ENCODE peak calls at places on chromosomes 5 and 9, in seven cellular contexts. Z, W, O, A, I, Q and C are unnamed samples.

GRCh38 chr5:40486437-40487270 is 193.1 kb upstream of the PTGER4 start:
- DNase-seq in Z (peak; percentile 81), W (no peak), O (no peak), A (peak; percentile 56), I (no peak), Q (no peak), C (no peak)

GRCh38 chr9:136143215-136144001 is 24.7 kb upstream of the TMEM250 start:
- DNase-seq in Z (peak; percentile 46), W (no peak), O (no peak), A (no peak), I (no peak), Q (no peak), C (no peak)

GRCh38 chr5:126471247-126471646 is 48.0 kb downstream of the GRAMD2B start:
- DNase-seq in Z (no peak), W (no peak), O (no peak), A (no peak), I (no peak), Q (no peak), C (no peak)

GRCh38 chr5:127856310-127856709 is 153.1 kb downstream of the CCDC192 start:
- DNase-seq in Z (no peak), W (no peak), O (no peak), A (no peak), I (no peak), Q (no peak), C (no peak)

GRCh38 chr5:76443399-76443798 is 40.3 kb downstream of the IQGAP2 start:
- DNase-seq in Z (no peak), W (no peak), O (no peak), A (no peak), I (no peak), Q (no peak), C (no peak)

GRCh38 chr9:116155700-116156045 is 2.1 kb downstream of the PAPPA start:
- DNase-seq in Z (no peak), W (no peak), O (no peak), A (no peak), I (no peak), Q (no peak), C (no peak)

GRCh38 chr9:36980148-36980974 is 53.7 kb downstream of the PAX5 start:
- DNase-seq in Z (peak; percentile 10), W (no peak), O (no peak), A (no peak), I (peak; percentile 79), Q (no peak), C (peak; percentile 3)

GRCh38 chr9:68739631-68740174 is 34.7 kb downstream of the PIP5K1B start:
- DNase-seq in Z (peak; percentile 38), W (no peak), O (peak; percentile 68), A (no peak), I (no peak), Q (no peak), C (no peak)

GRCh38 chr5:115355095-115355494 is 58.6 kb upstream of the CCDC112 start:
- DNase-seq in Z (no peak), W (no peak), O (no peak), A (no peak), I (no peak), Q (no peak), C (no peak)

GRCh38 chr5:129664336-129664937 is 83.5 kb upstream of the MINAR2 start:
- DNase-seq in Z (peak; percentile 34), W (no peak), O (no peak), A (peak; percentile 23), I (no peak), Q (no peak), C (no peak)

GRCh38 chr9:121283856-121284732 is 16.1 kb downstream of the GSN start:
- DNase-seq in Z (peak; percentile 9), W (peak; percentile 42), O (peak; percentile 16), A (no peak), I (no peak), Q (no peak), C (no peak)

GRCh38 chr9:20728493-20729220 is 44.6 kb downstream of the FOCAD start:
- DNase-seq in Z (no peak), W (no peak), O (no peak), A (no peak), I (no peak), Q (no peak), C (no peak)

GRCh38 chr5:32233696-32234447 is 59.8 kb upstream of the GOLPH3 start:
- DNase-seq in Z (peak; percentile 42), W (no peak), O (no peak), A (no peak), I (no peak), Q (no peak), C (no peak)

GRCh38 chr5:136094913-136095641 is 37.6 kb upstream of the SMAD5 start:
- DNase-seq in Z (no peak), W (no peak), O (no peak), A (no peak), I (no peak), Q (no peak), C (no peak)

GRCh38 chr5:139842321-139842720 is 46.7 kb downstream of the PSD2 start:
- DNase-seq in Z (no peak), W (no peak), O (no peak), A (no peak), I (no peak), Q (no peak), C (peak; percentile 48)

GRCh38 chr9:32376295-32376694 is 8.1 kb upstream of the ACO1 start:
- DNase-seq in Z (no peak), W (no peak), O (no peak), A (no peak), I (no peak), Q (no peak), C (no peak)

GRCh38 chr9:136956604-136957003 is 4.5 kb downstream of the LCN12 start:
- DNase-seq in Z (no peak), W (no peak), O (no peak), A (no peak), I (no peak), Q (no peak), C (no peak)

GRCh38 chr5:139272471-139273321 is 20.8 kb upstream of the MATR3 start:
- DNase-seq in Z (peak; percentile 83), W (no peak), O (no peak), A (peak; percentile 22), I (peak; percentile 43), Q (no peak), C (no peak)

GRCh38 chr5:119529811-119530210 is 77.5 kb downstream of the HSD17B4 start:
- DNase-seq in Z (no peak), W (no peak), O (no peak), A (no peak), I (no peak), Q (no peak), C (no peak)

GRCh38 chr9:133133680-133134418 is 12.8 kb upstream of the RALGDS start:
- DNase-seq in Z (peak; percentile 55), W (peak; percentile 91), O (peak; percentile 92), A (peak; percentile 91), I (peak; percentile 94), Q (peak; percentile 83), C (peak; percentile 96)

GRCh38 chr9:120387257-120387999 is 192.5 kb downstream of the CDK5RAP2 start:
- DNase-seq in Z (no peak), W (no peak), O (no peak), A (no peak), I (peak; percentile 98), Q (no peak), C (peak; percentile 33)

GRCh38 chr9:111700776-111701175 is 39.4 kb downstream of the GNG10 start:
- DNase-seq in Z (peak; percentile 6), W (no peak), O (no peak), A (no peak), I (no peak), Q (no peak), C (no peak)

GRCh38 chr9:21317956-21318923 is 13.1 kb upstream of the IFNA5 start:
- DNase-seq in Z (peak; percentile 37), W (no peak), O (no peak), A (peak; percentile 22), I (peak; percentile 45), Q (no peak), C (peak; percentile 68)

GRCh38 chr5:178149199-178149932 is 4.3 kb downstream of the NHP2 start:
- DNase-seq in Z (no peak), W (no peak), O (no peak), A (no peak), I (no peak), Q (no peak), C (no peak)

GRCh38 chr9:133199648-133200321 is 9.3 kb downstream of the OBP2B start:
- DNase-seq in Z (no peak), W (peak; percentile 65), O (no peak), A (peak; percentile 11), I (peak; percentile 4), Q (peak; percentile 36), C (no peak)

GRCh38 chr9:76996700-76997099 is 22.8 kb upstream of the FOXB2 start:
- DNase-seq in Z (peak; percentile 11), W (no peak), O (no peak), A (no peak), I (no peak), Q (peak; percentile 54), C (peak; percentile 77)

GRCh38 chr5:13786016-13786415 is 158.5 kb downstream of the DNAH5 start:
- DNase-seq in Z (no peak), W (no peak), O (no peak), A (no peak), I (no peak), Q (no peak), C (no peak)

GRCh38 chr9:111108946-111109345 is 70.7 kb upstream of the LPAR1 start:
- DNase-seq in Z (peak; percentile 83), W (no peak), O (no peak), A (no peak), I (no peak), Q (no peak), C (no peak)

GRCh38 chr5:147750065-147750464 is 32.5 kb downstream of the JAKMIP2 start:
- DNase-seq in Z (no peak), W (no peak), O (no peak), A (no peak), I (no peak), Q (no peak), C (no peak)

GRCh38 chr5:140481758-140482157 is 65.7 kb upstream of the EIF4EBP3 start:
- DNase-seq in Z (no peak), W (no peak), O (no peak), A (no peak), I (no peak), Q (no peak), C (no peak)

GRCh38 chr9:121707477-121708424 is 56.3 kb downstream of the DAB2IP start:
- DNase-seq in Z (no peak), W (no peak), O (no peak), A (no peak), I (no peak), Q (no peak), C (no peak)

GRCh38 chr5:54876-55569 is 36.9 kb upstream of the PLEKHG4B start:
- DNase-seq in Z (no peak), W (no peak), O (no peak), A (no peak), I (no peak), Q (no peak), C (no peak)

GRCh38 chr5:139457653-139458306 is 4.8 kb downstream of the ECSCR start:
- DNase-seq in Z (no peak), W (no peak), O (no peak), A (no peak), I (no peak), Q (no peak), C (peak; percentile 29)

GRCh38 chr5:180633283-180634177 is 15.9 kb downstream of the FLT4 start:
- DNase-seq in Z (no peak), W (peak; percentile 46), O (no peak), A (no peak), I (no peak), Q (no peak), C (peak; percentile 50)